ENCODE peak calls at places on chromosomes 5 and 9, in five cellular contexts. J is HepG2, F is H1, P is GM12878, T is HCT116. V is an unnamed sample.

GRCh38 chr9:134390947-134391318 is 64.7 kb downstream of the RXRA start:
- DNase-seq in P (no peak), F (no peak), T (no peak), J (no peak), V (no peak)

GRCh38 chr9:27539479-27540441 is 10.1 kb upstream of the MOB3B start:
- DNase-seq in J (peak), F (no peak), P (peak), T (no peak), V (no peak)

GRCh38 chr5:9559965-9560364 is 14.1 kb upstream of the SEMA5A start:
- DNase-seq in F (no peak), T (no peak), J (no peak), P (no peak), V (no peak)

GRCh38 chr9:70322096-70322495 is 63.3 kb downstream of the SMC5 start:
- DNase-seq in T (no peak), P (no peak), J (no peak), F (no peak), V (no peak)

GRCh38 chr5:181120311-181120710 is 10.7 kb downstream of the OR2V1 start:
- DNase-seq in J (no peak), T (no peak), P (no peak), F (no peak), V (no peak)

GRCh38 chr5:173208296-173208695 is 26.7 kb downstream of the NKX2-5 start:
- DNase-seq in F (no peak), J (no peak), P (no peak), T (no peak), V (no peak)

GRCh38 chr9:136571525-136571924 is 25.7 kb upstream of the NOTCH1 start:
- DNase-seq in P (no peak), T (no peak), F (no peak), J (no peak), V (no peak)

GRCh38 chr9:98944130-98945074 is 695 bp downstream of the COL15A1 start:
- DNase-seq in P (no peak), T (no peak), F (no peak), J (no peak), V (peak)

GRCh38 chr5:43275391-43275790 is 37.8 kb downstream of the HMGCS1 start:
- DNase-seq in F (no peak), J (no peak), T (no peak), P (no peak), V (no peak)

GRCh38 chr5:68285857-68286611 is 70.5 kb downstream of the PIK3R1 start:
- DNase-seq in J (peak), F (no peak), P (no peak), T (peak), V (peak)

GRCh38 chr5:6107675-6108539 is 270.4 kb downstream of the MED10 start:
- DNase-seq in F (no peak), T (no peak), J (no peak), P (no peak), V (no peak)

GRCh38 chr5:147558826-147559225 is 49.0 kb upstream of the DPYSL3 start:
- DNase-seq in J (no peak), T (no peak), F (no peak), P (no peak), V (peak)

GRCh38 chr9:95733687-95734659 is 141.5 kb upstream of the ERCC6L2 start:
- DNase-seq in J (no peak), P (no peak), T (no peak), F (no peak), V (peak)

GRCh38 chr5:133527311-133527710 is 85.0 kb downstream of the FSTL4 start:
- DNase-seq in P (no peak), J (no peak), T (no peak), F (no peak), V (no peak)

GRCh38 chr9:29511680-29512079 is 1938.4 kb upstream of the C9orf72 start:
- DNase-seq in T (no peak), P (no peak), J (no peak), F (no peak), V (no peak)

GRCh38 chr5:78586251-78586650 is 62.3 kb downstream of the LHFPL2 start:
- DNase-seq in P (no peak), J (no peak), F (no peak), T (no peak), V (no peak)

GRCh38 chr9:120861935-120862334 is 15.1 kb downstream of the PHF19 start:
- DNase-seq in P (no peak), F (no peak), T (no peak), J (no peak), V (no peak)

GRCh38 chr5:67214713-67215591 is 18.4 kb upstream of the CD180 start:
- DNase-seq in P (no peak), J (no peak), F (no peak), T (no peak), V (no peak)

GRCh38 chr5:150058480-150059126 is 27.8 kb downstream of the CSF1R start:
- DNase-seq in J (no peak), T (no peak), F (no peak), P (no peak), V (peak)

GRCh38 chr9:92265159-92265558 is 28.3 kb downstream of the IARS1 start:
- DNase-seq in T (no peak), J (no peak), P (no peak), F (no peak), V (no peak)

GRCh38 chr5:107474361-107474723 is 196.4 kb downstream of the EFNA5 start:
- DNase-seq in T (no peak), J (no peak), P (no peak), F (no peak), V (no peak)

GRCh38 chr9:91803143-91803940 is 146.7 kb downstream of the ROR2 start:
- DNase-seq in P (no peak), J (no peak), F (no peak), T (no peak), V (no peak)

GRCh38 chr9:88776717-88777497 is 214.4 kb upstream of the S1PR3 start:
- DNase-seq in J (peak), P (no peak), T (no peak), F (no peak), V (no peak)

GRCh38 chr9:132578367-132578932 is 4.0 kb upstream of the BARHL1 start:
- DNase-seq in F (no peak), J (no peak), P (no peak), T (no peak), V (no peak)

GRCh38 chr5:1385395-1386273 is 40.7 kb upstream of the CLPTM1L start:
- DNase-seq in F (no peak), T (no peak), J (peak), P (no peak), V (peak)

GRCh38 chr5:42825422-42826148 is 13.9 kb upstream of the SELENOP start:
- DNase-seq in F (no peak), T (no peak), J (peak), P (no peak), V (no peak)

GRCh38 chr9:125632321-125633115 is 74.5 kb downstream of the MAPKAP1 start:
- DNase-seq in J (peak), T (no peak), P (peak), F (no peak), V (no peak)

GRCh38 chr5:72525816-72526215 is 18.6 kb upstream of the ZNF366 start:
- DNase-seq in J (no peak), P (no peak), T (no peak), F (no peak), V (no peak)

GRCh38 chr9:137407590-137408300 is 15.2 kb downstream of the EXD3 start:
- DNase-seq in P (peak), J (no peak), F (no peak), T (no peak), V (no peak)

GRCh38 chr9:134411451-134412297 is 85.4 kb downstream of the RXRA start:
- DNase-seq in J (no peak), T (no peak), F (no peak), P (no peak), V (no peak)

GRCh38 chr9:33320568-33321261 is 30.4 kb downstream of the NFX1 start:
- DNase-seq in F (no peak), T (no peak), P (no peak), J (no peak), V (no peak)

GRCh38 chr5:96601811-96602244 is 60.3 kb upstream of the CAST start:
- DNase-seq in P (peak), J (peak), T (peak), F (no peak), V (peak)

GRCh38 chr5:77926337-77926736 is 150.2 kb upstream of the TBCA start:
- DNase-seq in T (no peak), F (no peak), P (no peak), J (no peak), V (no peak)

GRCh38 chr5:73155541-73156222 is 17.3 kb upstream of the TMEM174 start:
- DNase-seq in J (no peak), P (no peak), F (no peak), T (no peak), V (no peak)

DNA sequence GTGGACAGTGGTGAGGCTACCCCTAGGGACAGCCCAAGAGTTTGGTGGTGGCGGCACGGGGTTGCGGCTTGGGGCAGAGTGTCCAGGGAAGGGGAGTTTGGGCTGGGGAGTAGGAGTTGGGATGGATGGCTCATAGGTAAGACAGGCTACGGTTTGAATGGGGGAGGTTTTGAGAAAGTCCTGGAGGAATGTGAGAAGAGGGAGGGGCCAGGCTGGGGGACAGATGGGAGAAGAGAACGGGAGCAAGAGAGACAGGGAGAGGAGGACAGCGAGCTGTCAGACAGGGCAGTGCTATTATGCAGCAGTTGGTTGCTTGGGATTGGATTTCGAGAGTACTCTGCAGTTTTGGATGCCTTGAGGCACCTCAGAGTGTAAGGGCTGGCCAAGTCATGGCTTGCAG is 24.5 kb downstream of the PSD2 start:
- DNase-seq in F (no peak), T (no peak), P (no peak), J (no peak), V (no peak)
- TF ChIP-seq JUND in F (no peak), T (no peak), P (no peak), J (no peak), V (no peak)

DNA sequence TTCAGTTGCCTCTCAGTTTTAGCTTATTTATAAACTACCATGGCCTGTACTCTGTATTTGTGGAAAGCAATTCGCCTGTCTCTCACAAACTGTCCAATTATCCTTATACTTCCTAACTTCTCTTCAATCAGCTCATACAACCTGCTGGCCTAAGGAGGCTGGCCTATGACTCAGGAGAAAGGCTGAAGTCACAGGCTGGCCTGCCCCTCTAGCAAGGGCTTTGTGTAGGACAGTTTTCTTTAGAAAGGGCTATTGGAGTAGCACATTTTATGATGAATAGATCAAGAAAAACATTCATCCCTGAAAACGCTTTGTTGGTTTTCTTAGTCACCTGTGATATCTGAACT is 988.7 kb upstream of the ARRDC3 start:
- DNase-seq in T (no peak), P (no peak), F (no peak), J (no peak), V (no peak)
- H3K4me3 ChIP-seq in T (no peak), P (no peak), F (no peak), J (no peak), V (no peak)

GRCh38 chr5:154677921-154678320 is 77.3 kb upstream of the LARP1 start:
- DNase-seq in F (no peak), P (no peak), T (no peak), J (no peak), V (no peak)
- TF ChIP-seq JUND in F (no peak), P (no peak), T (no peak), J (no peak), V (no peak)

DNA sequence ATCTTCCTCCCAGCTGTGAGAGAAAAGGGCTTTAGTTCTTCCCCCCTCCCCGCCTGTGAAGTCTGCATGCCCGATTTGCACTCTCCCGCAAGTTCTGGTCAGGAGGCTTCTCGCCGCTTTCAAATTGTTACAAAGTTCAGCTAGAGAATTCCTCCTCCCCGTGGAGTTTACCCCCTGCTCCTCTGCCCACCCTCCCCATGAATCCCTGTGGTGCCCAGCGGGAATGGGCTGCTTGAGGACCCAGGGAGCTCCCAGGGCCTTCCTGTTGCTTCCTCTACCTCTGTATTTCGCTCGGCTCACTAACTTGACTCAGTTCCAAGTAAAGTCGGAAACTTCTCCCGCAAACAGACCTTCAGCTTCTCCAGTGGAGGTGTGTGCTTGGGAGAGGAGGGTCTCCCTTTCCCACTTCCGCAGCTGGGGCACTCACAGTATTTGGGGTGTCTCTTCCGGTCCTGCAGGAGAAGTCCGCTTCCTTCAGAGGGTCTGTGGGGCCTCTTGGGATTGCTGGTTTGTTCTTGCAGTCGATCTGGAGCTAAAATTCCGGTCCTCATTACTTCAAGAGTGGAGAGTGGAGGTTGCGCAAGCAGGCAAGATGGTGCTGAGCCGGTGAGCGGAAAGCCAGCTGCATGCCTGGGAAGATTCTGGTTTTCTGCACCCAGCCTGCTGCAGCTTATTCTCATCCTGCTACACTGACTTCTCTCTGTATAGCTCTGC is 97.8 kb downstream of the ADAMTS12 start:
- DNase-seq in J (no peak), T (no peak), F (no peak), P (no peak), V (no peak)
- H3K4me3 ChIP-seq in J (no peak), T (no peak), F (no peak), P (no peak), V (no peak)

GRCh38 chr9:127777368-127777960 is 1.0 kb downstream of the SH2D3C start:
- DNase-seq in P (no peak), T (no peak), F (no peak), J (no peak), V (no peak)

GRCh38 chr9:127776919-127777280 is 1.6 kb downstream of the SH2D3C start:
- DNase-seq in P (no peak), F (no peak), T (no peak), J (no peak), V (no peak)

GRCh38 chr9:127779136-127779981 is 893 bp upstream of the SH2D3C start:
- DNase-seq in J (no peak), T (no peak), F (no peak), P (peak), V (peak)

GRCh38 chr9:127780126-127780885 is 1.8 kb upstream of the SH2D3C start:
- DNase-seq in T (no peak), F (no peak), P (no peak), J (peak), V (peak)

DNA sequence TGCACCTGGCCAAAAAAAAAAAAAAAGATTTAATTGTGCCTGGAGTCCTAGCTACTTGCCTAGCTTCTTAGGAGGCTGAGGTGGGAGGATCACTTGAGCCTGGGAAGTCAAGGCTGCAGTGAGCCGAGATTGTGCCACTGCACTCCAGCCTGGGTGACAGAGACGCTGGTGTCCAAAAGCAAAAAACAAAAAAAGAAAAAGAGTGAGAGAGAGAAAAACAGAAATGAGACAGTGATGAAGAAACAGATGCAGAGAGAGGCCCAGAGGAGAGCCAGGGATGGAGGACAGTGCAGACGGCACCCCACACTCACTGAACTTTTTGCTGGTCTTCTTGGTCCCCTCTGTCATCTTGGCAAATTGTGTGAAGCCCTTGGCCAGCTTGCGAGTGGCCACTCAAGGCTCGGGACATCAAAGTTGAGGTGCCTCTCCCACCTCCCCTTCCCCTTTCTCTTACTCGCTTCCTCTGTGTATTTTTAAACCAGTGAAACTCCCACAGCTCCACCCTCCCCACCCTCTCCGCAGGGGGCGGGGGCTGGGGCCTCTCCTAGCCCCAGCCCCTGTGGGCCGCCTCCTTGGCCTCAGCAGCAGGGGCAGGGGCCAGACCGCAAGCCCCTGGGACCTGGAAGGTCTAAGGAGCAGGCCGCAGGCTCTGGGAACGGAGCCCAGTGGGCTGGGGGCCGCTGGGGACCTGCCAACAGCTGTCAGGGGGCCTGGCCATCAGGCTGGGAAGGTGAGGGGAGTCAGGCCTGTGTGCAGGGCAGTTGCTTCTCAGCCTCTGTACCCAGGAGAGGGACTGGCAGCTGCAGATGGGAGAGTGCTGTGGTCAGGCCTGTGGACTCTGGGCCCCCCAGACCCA is at the start of gene SH2D3C:
- DNase-seq in T (no peak), P (no peak), F (no peak), J (no peak), V (no peak)
- TF ChIP-seq JUND in T (no peak), P (no peak), F (no peak), J (no peak), V (no peak)

DNA sequence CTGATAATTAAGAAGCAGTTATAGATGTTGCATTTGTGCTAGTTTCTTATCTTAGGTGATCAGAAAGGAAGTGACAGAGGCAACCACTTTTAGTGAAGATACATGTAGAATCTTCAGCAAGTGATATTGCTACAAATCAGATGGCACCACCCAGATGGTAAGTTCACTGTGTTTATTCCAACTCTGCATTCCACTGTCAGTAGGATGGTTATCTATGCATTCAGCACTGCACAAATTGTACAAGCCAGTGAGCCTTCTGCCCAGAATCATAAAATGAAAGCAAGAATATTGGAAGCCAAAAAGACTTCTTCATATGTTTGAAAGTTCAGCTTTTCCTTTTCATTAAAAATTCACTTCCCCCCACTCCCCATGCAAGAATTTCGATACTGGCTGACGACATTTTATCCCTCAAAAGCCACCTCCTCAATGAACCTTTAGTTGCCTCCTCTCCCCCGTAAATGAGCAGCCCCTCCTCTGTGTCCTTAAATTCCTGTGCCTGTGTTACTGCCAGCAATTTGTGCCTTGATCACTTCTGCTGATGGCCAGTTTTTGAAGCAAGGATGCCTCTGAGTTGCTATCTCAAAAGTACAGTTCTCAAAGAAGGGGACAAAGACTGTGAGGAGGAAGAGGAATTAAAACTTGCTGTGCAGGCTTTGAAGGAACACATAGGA is 91.6 kb downstream of the ZSWIM6 start:
- DNase-seq in T (no peak), P (no peak), J (no peak), F (no peak), V (no peak)
- H3K4me3 ChIP-seq in T (no peak), P (no peak), J (no peak), F (no peak), V (no peak)

GRCh38 chr9:26148128-26148527 is 469.9 kb upstream of the TUSC1 start:
- DNase-seq in P (no peak), T (no peak), F (no peak), J (no peak), V (no peak)

GRCh38 chr9:26157411-26157810 is 479.2 kb upstream of the TUSC1 start:
- DNase-seq in J (no peak), T (no peak), P (no peak), F (no peak), V (no peak)

DNA sequence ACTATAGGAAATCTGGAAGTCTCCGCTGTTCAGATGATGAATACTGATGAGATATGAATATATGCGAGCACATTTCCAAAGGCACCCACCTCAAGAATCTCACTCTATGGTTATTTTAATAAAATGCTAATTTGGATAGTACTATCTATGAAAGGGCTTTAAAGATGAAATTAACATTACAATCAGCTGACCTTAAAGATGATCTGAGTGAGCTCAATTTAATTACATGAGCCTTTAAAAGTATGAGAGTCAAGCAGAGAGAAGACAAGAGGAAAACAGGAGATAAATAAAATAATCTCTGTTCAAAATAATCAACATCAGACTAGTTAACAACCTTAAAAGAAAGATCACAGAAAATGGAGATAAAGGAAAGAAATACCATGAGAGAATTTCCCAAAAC is 474.1 kb upstream of the TUSC1 start:
- DNase-seq in T (no peak), P (no peak), F (no peak), J (no peak), V (no peak)
- TF ChIP-seq JUND in T (no peak), P (no peak), F (no peak), J (no peak), V (no peak)

GRCh38 chr9:123232332-123232731 is 36.1 kb downstream of the STRBP start:
- DNase-seq in F (no peak), P (no peak), T (no peak), J (no peak), V (no peak)

GRCh38 chr9:123237220-123237619 is 31.2 kb downstream of the STRBP start:
- DNase-seq in J (no peak), P (no peak), F (no peak), T (no peak), V (no peak)

GRCh38 chr9:123235448-123235847 is 32.9 kb downstream of the STRBP start:
- DNase-seq in T (no peak), P (no peak), F (no peak), J (peak), V (no peak)

GRCh38 chr9:123238364-123238763 is 30.0 kb downstream of the STRBP start:
- DNase-seq in T (no peak), J (no peak), F (no peak), P (no peak), V (no peak)

GRCh38 chr9:123234853-123235252 is 33.5 kb downstream of the STRBP start:
- DNase-seq in F (no peak), J (no peak), P (peak), T (no peak), V (no peak)
- H3K4me3 ChIP-seq in F (no peak), J (no peak), P (peak), T (no peak), V (no peak)